ENCODE peak calls at places on chromosome 9, in nine cellular contexts. O is cardiac fibroblast, Z is K562, B is GM13976, I is sigmoid colon, P is progenitor cell of endocrine pancreas, Y is HFFc6, S is colonic mucosa, J is GM06990. L is an unnamed sample.

GRCh38 chr9:87873607-87874319 is 8.9 kb upstream of the SPATA31E1 start:
- DNase-seq in J (no peak), Z (no peak), I (no peak), B (no peak), S (peak; percentile 48), Y (no peak), O (no peak), P (no peak), L (no peak)

GRCh38 chr9:128917151-128917849 is 3.5 kb upstream of the PHYHD1 start:
- DNase-seq in Z (no peak), B (no peak), P (no peak), S (peak; percentile 72), Y (peak; percentile 60), J (no peak), I (peak; percentile 93), O (peak; percentile 92), L (no peak)

GRCh38 chr9:127283917-127284316 is 19.3 kb downstream of the GARNL3 start:
- DNase-seq in P (no peak), Z (no peak), I (no peak), S (peak; percentile 21), J (no peak), Y (peak; percentile 31), B (no peak), O (peak; percentile 68), L (no peak)

GRCh38 chr9:114228034-114228808 is 72.9 kb downstream of the COL27A1 start:
- DNase-seq in P (no peak), O (no peak), J (no peak), S (no peak), B (no peak), Y (no peak), Z (no peak), I (no peak), L (no peak)

GRCh38 chr9:76403352-76403751 is 9.1 kb upstream of the RFK start:
- DNase-seq in J (peak; percentile 72), Y (peak; percentile 78), S (no peak), O (peak; percentile 92), Z (no peak), P (no peak), I (no peak), B (peak; percentile 47), L (peak; percentile 48)

GRCh38 chr9:130129425-130130061 is 42.7 kb upstream of the NCS1 start:
- DNase-seq in J (peak; percentile 34), O (no peak), Z (no peak), Y (no peak), S (no peak), I (no peak), B (no peak), P (no peak), L (no peak)

GRCh38 chr9:33489070-33489469 is 15.3 kb upstream of the NOL6 start:
- DNase-seq in Y (peak; percentile 63), Z (no peak), O (no peak), J (no peak), P (no peak), B (no peak), S (no peak), I (no peak), L (no peak)

GRCh38 chr9:114718801-114719221 is 36.8 kb upstream of the TEX48 start:
- DNase-seq in P (no peak), O (no peak), I (no peak), S (peak; percentile 45), Y (no peak), Z (no peak), J (peak; percentile 50), B (no peak), L (peak; percentile 48)

GRCh38 chr9:127502706-127503378 is 51.5 kb downstream of the LRSAM1 start:
- DNase-seq in P (no peak), Y (no peak), S (no peak), O (no peak), I (no peak), J (no peak), Z (no peak), B (no peak), L (no peak)

GRCh38 chr9:10612649-10613398 is at the start of gene PTPRD:
- DNase-seq in B (peak; percentile 66), J (peak; percentile 1), O (peak; percentile 27), Y (no peak), I (no peak), P (peak; percentile 59), S (peak; percentile 38), Z (peak; percentile 4), L (peak; percentile 47)

GRCh38 chr9:116209406-116210116 is 56.0 kb downstream of the PAPPA start:
- DNase-seq in O (no peak), Z (no peak), Y (no peak), I (no peak), J (no peak), B (no peak), S (no peak), P (no peak), L (no peak)

GRCh38 chr9:84773023-84773422 is 103.5 kb downstream of the NTRK2 start:
- DNase-seq in B (no peak), Y (peak; percentile 80), J (no peak), O (peak; percentile 29), Z (no peak), S (no peak), P (no peak), I (no peak), L (no peak)

GRCh38 chr9:26170224-26170623 is 492.0 kb upstream of the TUSC1 start:
- DNase-seq in B (no peak), P (no peak), Z (no peak), S (no peak), Y (peak; percentile 14), I (no peak), O (peak; percentile 54), J (no peak), L (no peak)

GRCh38 chr9:101738566-101739183 is at the start of gene GRIN3A:
- DNase-seq in B (peak; percentile 27), Y (no peak), Z (peak; percentile 10), I (no peak), J (no peak), S (peak; percentile 30), O (peak; percentile 7), P (no peak), L (peak; percentile 12)

GRCh38 chr9:109767404-109767803 is 12.6 kb upstream of the PALM2AKAP2 start:
- DNase-seq in P (no peak), J (no peak), S (no peak), I (no peak), B (no peak), Z (no peak), O (no peak), Y (no peak), L (no peak)

GRCh38 chr9:88586452-88586851 is 51.5 kb downstream of the NXNL2 start:
- DNase-seq in O (peak; percentile 88), I (no peak), S (no peak), B (no peak), Y (peak; percentile 72), Z (no peak), P (no peak), J (no peak), L (no peak)

GRCh38 chr9:91305596-91305995 is 56.1 kb downstream of the AUH start:
- DNase-seq in J (no peak), P (no peak), I (no peak), Y (no peak), S (no peak), B (no peak), O (no peak), Z (no peak), L (no peak)

GRCh38 chr9:111282940-111283339 is 47.1 kb downstream of the OR2K2 start:
- DNase-seq in Y (no peak), B (no peak), P (no peak), I (no peak), Z (no peak), S (no peak), J (no peak), O (no peak), L (no peak)

GRCh38 chr9:129141066-129142041 is 30.1 kb downstream of the PTPA start:
- DNase-seq in Y (peak; percentile 75), J (peak; percentile 70), Z (no peak), P (no peak), O (peak; percentile 96), S (peak; percentile 65), B (peak; percentile 76), I (peak; percentile 93), L (peak; percentile 75)

GRCh38 chr9:3437031-3437430 is 88.8 kb downstream of the RFX3 start:
- DNase-seq in S (no peak), Z (no peak), O (no peak), Y (no peak), B (no peak), P (no peak), J (no peak), I (no peak), L (no peak)

GRCh38 chr9:134525841-134526797 is 115.5 kb upstream of the COL5A1 start:
- DNase-seq in O (peak; percentile 40), Y (peak; percentile 55), B (no peak), S (no peak), P (no peak), I (no peak), Z (no peak), J (no peak), L (no peak)
- TF ChIP-seq CTCF in O (peak; percentile 29), Y (peak; percentile 59), B (no peak), S (no peak), P (no peak), I (no peak), Z (no peak), J (no peak), L (no peak)

DNA sequence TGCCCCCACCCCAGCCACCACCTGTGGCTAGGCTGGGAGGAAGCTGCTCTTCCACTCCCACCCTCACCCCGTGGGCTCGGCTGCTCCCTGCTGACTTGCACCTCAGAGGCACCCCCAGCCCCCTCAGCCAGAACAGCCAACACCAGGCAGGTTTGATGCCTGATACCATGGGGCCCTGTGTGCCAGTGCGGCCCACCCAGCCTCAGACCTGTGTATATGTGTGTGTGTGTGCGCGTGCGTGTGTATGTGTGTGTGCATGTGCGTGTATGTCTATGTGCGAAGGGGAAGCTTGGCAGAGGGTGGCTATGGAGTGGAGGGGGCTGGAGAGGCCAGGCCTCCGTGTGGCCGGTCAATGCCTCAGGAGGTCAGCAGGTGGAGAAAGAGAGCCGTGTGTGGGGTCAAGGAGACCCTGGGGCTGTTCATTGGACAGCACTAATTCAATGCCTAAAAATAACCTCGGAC is 16.6 kb upstream of the DAB2IP start:
- DNase-seq in J (no peak), I (no peak), Y (no peak), B (peak; percentile 66), P (peak; percentile 44), S (peak; percentile 47), Z (peak; percentile 63), O (peak; percentile 13), L (peak; percentile 54)
- TF ChIP-seq CTCF in J (peak; percentile 53), I (peak; percentile 37), Y (peak; percentile 65), B (peak; percentile 31), P (peak; percentile 76), S (peak; percentile 50), Z (peak; percentile 73), O (peak; percentile 61), L (no peak)

DNA sequence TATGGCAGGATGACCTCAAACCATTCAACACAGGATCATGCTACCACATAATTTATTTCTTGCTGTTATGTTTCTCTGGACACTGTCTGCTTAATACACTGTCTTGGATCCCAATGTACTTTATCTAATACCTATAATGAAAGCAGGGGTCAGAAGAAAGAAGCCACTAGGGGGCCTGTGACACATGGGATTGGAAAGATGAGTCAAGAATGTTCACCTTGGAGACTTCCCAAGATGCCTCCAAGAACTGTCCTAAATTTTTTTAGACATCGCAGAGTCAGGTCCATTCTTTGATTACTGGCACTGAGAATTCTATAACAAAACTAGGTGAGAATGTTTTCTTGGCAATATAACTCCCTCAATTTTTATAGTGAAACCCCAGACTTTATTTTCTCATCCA is 305.8 kb upstream of the SMARCA2 start:
- DNase-seq in O (peak; percentile 9), J (no peak), B (peak; percentile 23), Y (no peak), P (no peak), I (no peak), S (no peak), Z (no peak), L (peak; percentile 17)
- TF ChIP-seq CTCF in O (no peak), J (peak; percentile 58), B (no peak), Y (peak; percentile 49), P (peak; percentile 44), I (no peak), S (no peak), Z (no peak), L (peak; percentile 25)

GRCh38 chr9:98707158-98708102 is 1.3 kb downstream of the GABBR2 start:
- DNase-seq in B (peak; percentile 73), O (peak; percentile 89), Y (peak; percentile 50), P (peak; percentile 69), Z (peak; percentile 54), I (no peak), S (no peak), J (peak; percentile 43), L (peak; percentile 49)
- TF ChIP-seq CTCF in B (peak; percentile 20), O (peak; percentile 82), Y (peak; percentile 87), P (peak; percentile 77), Z (peak; percentile 69), I (no peak), S (no peak), J (peak; percentile 61), L (peak; percentile 34)

L was measured in GM10248.